ENCODE peak calls at places on chromosomes 1 and 21, in four cellular contexts. J is SK-N-SH, L is fibroblast of pulmonary artery, X is fibroblast of mammary gland. U is an unnamed sample.

GRCh38 chr1:212920246-212920645 is 30.1 kb upstream of the VASH2 start:
- DNase-seq in X (no peak), L (no peak), J (no peak), U (no peak)

GRCh38 chr1:71561729-71562128 is 480.9 kb upstream of the ZRANB2 start:
- DNase-seq in L (peak; percentile 76), J (no peak), X (peak; percentile 81), U (no peak)

GRCh38 chr1:229209386-229209785 is 61.5 kb upstream of the RAB4A start:
- DNase-seq in L (no peak), X (peak; percentile 53), J (no peak), U (no peak)

GRCh38 chr1:8120693-8121260 is 94.7 kb upstream of the ERRFI1 start:
- DNase-seq in L (peak; percentile 83), J (no peak), X (peak; percentile 36), U (no peak)

GRCh38 chr1:42801832-42802483 is 15.0 kb upstream of the ERMAP start:
- DNase-seq in J (no peak), L (no peak), X (peak; percentile 54), U (no peak)

GRCh38 chr1:10768552-10768951 is 27.9 kb downstream of the CASZ1 start:
- DNase-seq in J (no peak), L (no peak), X (no peak), U (no peak)

GRCh38 chr1:14606632-14607031 is 8.1 kb downstream of the KAZN start:
- DNase-seq in L (no peak), X (no peak), J (no peak), U (no peak)

GRCh38 chr1:41851589-41851988 is 67.1 kb downstream of the HIVEP3 start:
- DNase-seq in J (no peak), L (peak; percentile 72), X (peak; percentile 85), U (no peak)

GRCh38 chr1:27275686-27276085 is 41.3 kb downstream of the WDTC1 start:
- DNase-seq in J (no peak), X (no peak), L (no peak), U (no peak)

GRCh38 chr1:89279011-89279466 is 6.4 kb upstream of the GBP5 start:
- DNase-seq in J (no peak), L (no peak), X (no peak), U (no peak)

GRCh38 chr1:41917051-41917530 is 1.6 kb downstream of the HIVEP3 start:
- DNase-seq in L (no peak), X (no peak), J (no peak), U (no peak)

GRCh38 chr1:152013664-152014237 is 20.1 kb upstream of the S100A10 start:
- DNase-seq in X (peak; percentile 61), L (peak; percentile 68), J (no peak), U (peak; percentile 56)

GRCh38 chr1:197910120-197911110 is 6.8 kb upstream of the LHX9 start:
- DNase-seq in L (no peak), J (peak; percentile 27), X (no peak), U (no peak)

GRCh38 chr1:24558902-24559791 is 3.3 kb downstream of the NCMAP start:
- DNase-seq in L (peak; percentile 59), J (peak; percentile 88), X (peak; percentile 74), U (no peak)

GRCh38 chr1:10852998-10853520 is 56.6 kb upstream of the CASZ1 start:
- DNase-seq in X (no peak), J (no peak), L (no peak), U (no peak)

GRCh38 chr1:170369417-170369816 is 162.5 kb upstream of the GORAB start:
- DNase-seq in J (no peak), X (no peak), L (no peak), U (no peak)

GRCh38 chr1:34822202-34822601 is 29.4 kb downstream of the GJA4 start:
- DNase-seq in X (no peak), L (no peak), J (no peak), U (no peak)

GRCh38 chr1:158095737-158096335 is 84.9 kb upstream of the CD1D start:
- DNase-seq in L (peak; percentile 47), J (peak; percentile 43), X (peak; percentile 48), U (peak; percentile 49)

GRCh38 chr1:92778371-92778770 is 6.5 kb downstream of the EVI5 start:
- DNase-seq in L (no peak), J (no peak), X (no peak), U (no peak)

GRCh38 chr21:15514073-15514946 is 215.5 kb upstream of the USP25 start:
- DNase-seq in X (no peak), L (no peak), J (no peak), U (no peak)

GRCh38 chr1:235919797-235920475 is 53.2 kb upstream of the LYST start:
- DNase-seq in L (peak; percentile 84), J (no peak), X (peak; percentile 93), U (no peak)

GRCh38 chr1:111101854-111102642 is 37.8 kb downstream of the DRAM2 start:
- DNase-seq in L (no peak), X (no peak), J (no peak), U (no peak)

GRCh38 chr1:17597651-17598050 is 58.2 kb downstream of the ARHGEF10L start:
- DNase-seq in X (no peak), J (no peak), L (no peak), U (no peak)

GRCh38 chr1:41438711-41439110 is 45.8 kb downstream of the EDN2 start:
- DNase-seq in J (no peak), L (no peak), X (no peak), U (no peak)

GRCh38 chr21:33894736-33895288 is 20.8 kb downstream of the ATP5PO start:
- DNase-seq in L (peak; percentile 92), J (peak; percentile 88), X (peak; percentile 87), U (peak; percentile 87)
- TF ChIP-seq CTCF in L (peak; percentile 91), J (peak; percentile 67), X (peak; percentile 89), U (peak; percentile 23)

DNA sequence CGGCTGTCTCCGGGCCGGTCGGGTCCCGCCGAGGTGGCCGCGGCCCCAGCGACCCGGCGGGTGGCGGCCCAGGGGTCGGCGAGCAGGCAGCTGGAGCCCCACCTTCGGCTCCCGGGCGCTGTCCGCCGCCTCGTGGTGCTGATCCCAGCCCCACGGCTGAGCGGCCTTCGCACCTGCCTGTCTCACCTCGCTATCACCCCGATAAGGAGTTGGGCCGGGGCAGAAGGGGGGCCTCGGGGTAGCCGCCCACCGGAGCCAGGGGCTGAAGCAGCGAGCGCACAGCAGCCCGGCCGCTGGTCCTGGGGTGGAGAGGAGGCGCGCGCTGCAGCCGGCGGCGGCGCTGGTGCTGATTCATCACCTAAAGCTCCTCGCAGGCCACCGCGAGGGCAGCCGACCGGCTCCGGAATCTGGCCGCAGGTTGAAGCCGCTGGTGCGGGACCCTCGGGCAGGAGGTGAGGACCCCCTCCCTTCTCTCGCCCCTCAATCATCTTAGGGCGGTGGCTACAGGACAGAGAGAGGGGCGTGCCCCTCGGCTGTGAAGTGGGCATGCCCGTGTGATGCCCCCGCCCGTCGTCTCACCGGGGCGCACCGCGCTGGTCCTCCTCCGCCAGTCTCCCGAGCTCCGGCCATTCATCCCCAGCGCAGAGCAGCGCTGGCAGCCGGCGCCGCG is 577 bp downstream of the TRIM67 start:
- DNase-seq in L (peak; percentile 19), J (peak; percentile 78), X (peak; percentile 12), U (peak; percentile 74)
- TF ChIP-seq CTCF in L (no peak), J (no peak), X (no peak), U (no peak)

GRCh38 chr21:41660748-41661147 is 106.1 kb downstream of the RIPK4 start:
- DNase-seq in J (no peak), X (no peak), L (no peak), U (no peak)

GRCh38 chr21:41662761-41663160 is 104.1 kb downstream of the RIPK4 start:
- DNase-seq in L (no peak), X (no peak), J (no peak), U (no peak)

GRCh38 chr21:41658321-41658720 is 108.5 kb downstream of the RIPK4 start:
- DNase-seq in X (no peak), L (no peak), J (no peak), U (no peak)

GRCh38 chr21:41662161-41662560 is 104.7 kb downstream of the RIPK4 start:
- DNase-seq in L (no peak), J (no peak), X (no peak), U (no peak)

DNA sequence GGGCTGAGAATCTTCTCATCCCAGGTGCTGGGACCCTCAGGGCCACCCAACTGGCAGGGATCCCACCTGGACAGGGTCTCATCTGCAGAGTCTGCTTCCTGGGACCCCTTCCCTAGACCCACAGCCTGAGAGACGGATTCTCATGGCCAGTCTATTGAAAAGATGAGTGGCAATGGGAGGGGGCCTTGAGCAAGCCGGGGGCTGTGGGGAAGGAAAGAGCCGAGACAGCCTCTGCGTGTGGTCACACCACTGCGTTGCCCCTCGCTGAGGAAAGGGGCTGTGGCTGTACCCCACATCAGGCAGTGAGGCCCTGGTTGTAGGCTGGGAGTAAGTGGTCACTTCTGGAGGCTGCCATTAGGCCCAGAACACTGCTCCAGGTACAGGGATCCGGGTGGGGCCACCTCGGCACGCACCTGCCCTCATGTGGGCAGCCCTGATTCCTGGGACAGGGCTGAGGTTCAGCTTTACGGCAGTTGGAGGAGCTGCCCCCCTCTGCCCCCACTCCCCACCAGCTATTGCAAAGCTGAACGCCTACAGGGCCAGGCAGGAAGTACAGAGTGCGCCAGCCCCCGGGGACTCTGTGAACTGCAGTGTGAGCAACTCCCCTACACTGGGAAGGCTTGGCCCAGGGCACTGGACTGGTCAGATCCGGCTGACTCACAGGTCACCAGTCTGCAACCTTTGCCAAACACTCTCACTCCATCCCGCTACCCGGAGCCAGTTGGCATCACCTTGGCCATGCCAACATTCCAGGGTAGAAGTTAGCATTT is 106.9 kb downstream of the RIPK4 start:
- DNase-seq in L (peak; percentile 42), X (peak; percentile 81), J (no peak), U (no peak)
- TF ChIP-seq CTCF in L (peak; percentile 21), X (peak; percentile 44), J (peak; percentile 31), U (no peak)

GRCh38 chr1:178886551-178886950 is 15.7 kb upstream of the ANGPTL1 start:
- DNase-seq in J (no peak), L (no peak), X (no peak), U (no peak)

GRCh38 chr1:178881950-178882349 is 11.1 kb upstream of the ANGPTL1 start:
- DNase-seq in J (no peak), L (no peak), X (no peak), U (no peak)

GRCh38 chr1:178885869-178886268 is 15.0 kb upstream of the ANGPTL1 start:
- DNase-seq in X (peak; percentile 11), L (no peak), J (no peak), U (no peak)
- TF ChIP-seq CTCF in X (no peak), L (no peak), J (no peak), U (no peak)

GRCh38 chr1:21563971-21564370 is 54.7 kb downstream of the ALPL start:
- DNase-seq in X (no peak), J (no peak), L (no peak), U (no peak)
- TF ChIP-seq CTCF in X (no peak), J (no peak), L (no peak), U (no peak)

DNA sequence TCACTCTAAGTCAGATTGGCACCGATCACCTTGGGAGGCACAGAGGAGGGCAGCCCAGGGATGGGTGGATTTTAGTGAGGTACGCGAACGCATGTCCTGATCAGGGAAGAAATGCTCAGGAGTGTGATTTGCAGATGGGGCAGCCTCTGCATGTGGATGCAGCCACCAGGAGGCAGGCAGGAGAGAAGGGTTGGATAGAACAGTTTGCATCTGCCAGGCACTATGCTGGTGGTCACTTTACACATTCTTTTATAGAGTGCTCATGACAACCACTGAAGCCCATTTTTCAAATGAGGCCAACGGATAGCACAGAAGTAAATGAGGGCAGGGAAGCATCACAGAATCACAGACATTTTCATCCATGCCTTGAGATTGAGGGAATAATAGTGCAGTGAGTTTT is 5.7 kb downstream of the LAMB3 start:
- DNase-seq in X (peak; percentile 75), L (peak; percentile 37), J (no peak), U (no peak)
- TF ChIP-seq CTCF in X (peak; percentile 60), L (peak; percentile 28), J (peak; percentile 65), U (no peak)

GRCh38 chr1:248686815-248687214 is 15.8 kb downstream of the OR14I1 start:
- DNase-seq in X (no peak), L (no peak), J (peak; percentile 14), U (no peak)
- TF ChIP-seq CTCF in X (no peak), L (no peak), J (peak; percentile 37), U (no peak)

U was measured in glutamatergic neuron.